ENCODE peak calls at places on chromosomes 4 and X, in ten cellular contexts. One of them, this sample, is unnamed.

GRCh38 chr4:155676430-155676825 is 9.8 kb downstream of the GUCY1A1 start:
- DNase-seq in A549: no peak
- DNase-seq in suprapubic skin: no peak
- DNase-seq in transverse colon: no peak
- DNase-seq in IMR-90: no peak
- DNase-seq in erythroblast: no peak
- DNase-seq in tibial nerve: no peak
- DNase-seq in GM12891: no peak
- DNase-seq in ovary: no peak
- DNase-seq in stomach: no peak
- DNase-seq in this sample: no peak

GRCh38 chr4:177596035-177596434 is 153.8 kb upstream of the AGA start:
- DNase-seq in ovary: no peak
- DNase-seq in stomach: no peak
- DNase-seq in tibial nerve: no peak
- DNase-seq in transverse colon: no peak
- DNase-seq in IMR-90: peak
- DNase-seq in A549: peak
- DNase-seq in erythroblast: no peak
- DNase-seq in GM12891: no peak
- DNase-seq in suprapubic skin: no peak
- DNase-seq in this sample: peak

GRCh38 chr4:39227906-39228305 is 45.6 kb downstream of the WDR19 start:
- DNase-seq in IMR-90: peak
- DNase-seq in suprapubic skin: no peak
- DNase-seq in erythroblast: no peak
- DNase-seq in GM12891: no peak
- DNase-seq in ovary: no peak
- DNase-seq in A549: no peak
- DNase-seq in stomach: no peak
- DNase-seq in tibial nerve: no peak
- DNase-seq in transverse colon: no peak
- DNase-seq in this sample: no peak

GRCh38 chrX:100680756-100681155 is 36.8 kb downstream of the SRPX2 start:
- DNase-seq in IMR-90: no peak
- DNase-seq in erythroblast: no peak
- DNase-seq in stomach: no peak
- DNase-seq in transverse colon: no peak
- DNase-seq in tibial nerve: no peak
- DNase-seq in A549: no peak
- DNase-seq in GM12891: no peak
- DNase-seq in ovary: no peak
- DNase-seq in suprapubic skin: no peak
- DNase-seq in this sample: no peak

GRCh38 chr4:137509855-137510282 is 22.4 kb downstream of the PCDH18 start:
- DNase-seq in suprapubic skin: no peak
- DNase-seq in tibial nerve: no peak
- DNase-seq in stomach: no peak
- DNase-seq in ovary: no peak
- DNase-seq in A549: no peak
- DNase-seq in transverse colon: no peak
- DNase-seq in IMR-90: no peak
- DNase-seq in GM12891: no peak
- DNase-seq in erythroblast: no peak
- DNase-seq in this sample: no peak

GRCh38 chr4:65007841-65008439 is 598.7 kb upstream of the TECRL start:
- DNase-seq in tibial nerve: no peak
- DNase-seq in erythroblast: peak
- DNase-seq in ovary: no peak
- DNase-seq in GM12891: peak
- DNase-seq in suprapubic skin: no peak
- DNase-seq in A549: peak
- DNase-seq in transverse colon: no peak
- DNase-seq in stomach: no peak
- DNase-seq in IMR-90: no peak
- DNase-seq in this sample: peak

GRCh38 chr4:136863756-136864155 is 668.5 kb downstream of the PCDH18 start:
- DNase-seq in ovary: no peak
- DNase-seq in erythroblast: no peak
- DNase-seq in tibial nerve: no peak
- DNase-seq in transverse colon: no peak
- DNase-seq in IMR-90: peak
- DNase-seq in stomach: no peak
- DNase-seq in suprapubic skin: no peak
- DNase-seq in GM12891: no peak
- DNase-seq in A549: no peak
- DNase-seq in this sample: no peak

GRCh38 chr4:101337688-101338087 is 9.6 kb downstream of the PPP3CA start:
- DNase-seq in ovary: no peak
- DNase-seq in tibial nerve: no peak
- DNase-seq in GM12891: no peak
- DNase-seq in erythroblast: no peak
- DNase-seq in IMR-90: peak
- DNase-seq in A549: no peak
- DNase-seq in suprapubic skin: no peak
- DNase-seq in transverse colon: no peak
- DNase-seq in stomach: no peak
- DNase-seq in this sample: peak

GRCh38 chrX:27976284-27976683 is 5.0 kb downstream of the DCAF8L1 start:
- DNase-seq in tibial nerve: no peak
- DNase-seq in IMR-90: no peak
- DNase-seq in stomach: no peak
- DNase-seq in GM12891: no peak
- DNase-seq in A549: no peak
- DNase-seq in ovary: no peak
- DNase-seq in transverse colon: no peak
- DNase-seq in suprapubic skin: no peak
- DNase-seq in erythroblast: no peak
- DNase-seq in this sample: no peak

GRCh38 chr4:28373601-28374000 is 1513.0 kb downstream of the STIM2 start:
- DNase-seq in GM12891: no peak
- DNase-seq in tibial nerve: no peak
- DNase-seq in IMR-90: peak
- DNase-seq in stomach: no peak
- DNase-seq in transverse colon: no peak
- DNase-seq in erythroblast: no peak
- DNase-seq in ovary: no peak
- DNase-seq in suprapubic skin: no peak
- DNase-seq in A549: no peak
- DNase-seq in this sample: no peak

DNA sequence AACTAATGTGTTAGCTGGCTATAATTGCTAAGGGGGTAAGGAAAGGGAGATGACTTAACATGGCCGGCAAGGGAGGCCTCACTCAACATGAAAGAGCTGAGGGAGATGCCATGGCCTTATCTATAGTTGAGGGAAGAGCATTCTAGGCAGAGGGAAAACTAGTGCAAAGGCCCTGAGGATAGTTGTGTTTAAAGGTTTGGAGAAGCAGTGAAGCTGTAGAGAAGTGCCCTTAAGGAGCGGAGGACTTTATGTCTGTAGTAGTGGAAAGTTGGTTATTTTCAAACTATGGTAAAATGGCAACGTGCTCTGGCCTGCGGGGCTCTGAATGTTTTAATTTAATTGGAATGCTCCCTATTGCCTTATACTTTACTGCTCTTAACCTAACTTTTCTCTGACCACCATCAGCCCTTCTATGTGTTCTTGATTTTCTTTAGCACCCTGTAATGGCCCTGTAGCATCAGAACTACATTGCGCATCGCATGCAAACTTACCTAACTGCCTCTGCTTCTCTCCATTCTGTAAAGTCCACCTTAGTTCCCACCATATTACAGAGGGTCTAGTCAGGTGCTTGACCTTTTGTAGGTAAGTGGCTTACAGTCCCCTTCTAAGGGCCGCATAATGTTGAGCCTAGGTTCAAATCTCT is 35.8 kb downstream of the ERVMER34-1 start:
- DNase-seq in suprapubic skin: no peak
- DNase-seq in A549: no peak
- DNase-seq in transverse colon: no peak
- DNase-seq in ovary: no peak
- DNase-seq in GM12891: no peak
- DNase-seq in IMR-90: no peak
- DNase-seq in tibial nerve: no peak
- DNase-seq in stomach: no peak
- DNase-seq in erythroblast: no peak
- DNase-seq in this sample: no peak
- TF ChIP-seq POLR2A in suprapubic skin: no peak
- TF ChIP-seq POLR2A in A549: no peak
- TF ChIP-seq POLR2A in transverse colon: no peak
- TF ChIP-seq POLR2A in ovary: no peak
- TF ChIP-seq POLR2A in GM12891: peak
- TF ChIP-seq POLR2A in IMR-90: no peak
- TF ChIP-seq POLR2A in tibial nerve: no peak
- TF ChIP-seq POLR2A in stomach: no peak
- TF ChIP-seq POLR2A in erythroblast: peak
- TF ChIP-seq POLR2A in this sample: no peak

GRCh38 chr4:1579834-1580686 is 104.1 kb downstream of the FAM53A start:
- DNase-seq in tibial nerve: peak
- DNase-seq in stomach: peak
- DNase-seq in A549: peak
- DNase-seq in GM12891: no peak
- DNase-seq in erythroblast: peak
- DNase-seq in transverse colon: peak
- DNase-seq in suprapubic skin: peak
- DNase-seq in ovary: peak
- DNase-seq in IMR-90: no peak
- DNase-seq in this sample: peak
- TF ChIP-seq POLR2A in tibial nerve: peak
- TF ChIP-seq POLR2A in stomach: no peak
- TF ChIP-seq POLR2A in A549: peak
- TF ChIP-seq POLR2A in GM12891: no peak
- TF ChIP-seq POLR2A in erythroblast: peak
- TF ChIP-seq POLR2A in transverse colon: peak
- TF ChIP-seq POLR2A in suprapubic skin: no peak
- TF ChIP-seq POLR2A in ovary: peak
- TF ChIP-seq POLR2A in IMR-90: no peak
- TF ChIP-seq POLR2A in this sample: peak

GRCh38 chr4:174283507-174284180 is at the start of the genes CEP44 and FBXO8:
- DNase-seq in suprapubic skin: peak
- DNase-seq in ovary: peak
- DNase-seq in transverse colon: peak
- DNase-seq in GM12891: no peak
- DNase-seq in stomach: peak
- DNase-seq in erythroblast: peak
- DNase-seq in IMR-90: peak
- DNase-seq in A549: peak
- DNase-seq in tibial nerve: peak
- DNase-seq in this sample: peak
- TF ChIP-seq POLR2A in suprapubic skin: peak
- TF ChIP-seq POLR2A in ovary: peak
- TF ChIP-seq POLR2A in transverse colon: peak
- TF ChIP-seq POLR2A in GM12891: peak
- TF ChIP-seq POLR2A in stomach: no peak
- TF ChIP-seq POLR2A in erythroblast: peak
- TF ChIP-seq POLR2A in IMR-90: peak
- TF ChIP-seq POLR2A in A549: no peak
- TF ChIP-seq POLR2A in tibial nerve: peak
- TF ChIP-seq POLR2A in this sample: peak

GRCh38 chr4:35175487-35175886 is 1068.8 kb downstream of the ARAP2 start:
- DNase-seq in suprapubic skin: no peak
- DNase-seq in transverse colon: no peak
- DNase-seq in GM12891: no peak
- DNase-seq in ovary: no peak
- DNase-seq in IMR-90: no peak
- DNase-seq in erythroblast: no peak
- DNase-seq in tibial nerve: no peak
- DNase-seq in stomach: no peak
- DNase-seq in A549: no peak
- DNase-seq in this sample: no peak
- TF ChIP-seq POLR2A in suprapubic skin: no peak
- TF ChIP-seq POLR2A in transverse colon: no peak
- TF ChIP-seq POLR2A in GM12891: no peak
- TF ChIP-seq POLR2A in ovary: no peak
- TF ChIP-seq POLR2A in IMR-90: no peak
- TF ChIP-seq POLR2A in erythroblast: no peak
- TF ChIP-seq POLR2A in tibial nerve: no peak
- TF ChIP-seq POLR2A in stomach: no peak
- TF ChIP-seq POLR2A in A549: no peak
- TF ChIP-seq POLR2A in this sample: no peak

DNA sequence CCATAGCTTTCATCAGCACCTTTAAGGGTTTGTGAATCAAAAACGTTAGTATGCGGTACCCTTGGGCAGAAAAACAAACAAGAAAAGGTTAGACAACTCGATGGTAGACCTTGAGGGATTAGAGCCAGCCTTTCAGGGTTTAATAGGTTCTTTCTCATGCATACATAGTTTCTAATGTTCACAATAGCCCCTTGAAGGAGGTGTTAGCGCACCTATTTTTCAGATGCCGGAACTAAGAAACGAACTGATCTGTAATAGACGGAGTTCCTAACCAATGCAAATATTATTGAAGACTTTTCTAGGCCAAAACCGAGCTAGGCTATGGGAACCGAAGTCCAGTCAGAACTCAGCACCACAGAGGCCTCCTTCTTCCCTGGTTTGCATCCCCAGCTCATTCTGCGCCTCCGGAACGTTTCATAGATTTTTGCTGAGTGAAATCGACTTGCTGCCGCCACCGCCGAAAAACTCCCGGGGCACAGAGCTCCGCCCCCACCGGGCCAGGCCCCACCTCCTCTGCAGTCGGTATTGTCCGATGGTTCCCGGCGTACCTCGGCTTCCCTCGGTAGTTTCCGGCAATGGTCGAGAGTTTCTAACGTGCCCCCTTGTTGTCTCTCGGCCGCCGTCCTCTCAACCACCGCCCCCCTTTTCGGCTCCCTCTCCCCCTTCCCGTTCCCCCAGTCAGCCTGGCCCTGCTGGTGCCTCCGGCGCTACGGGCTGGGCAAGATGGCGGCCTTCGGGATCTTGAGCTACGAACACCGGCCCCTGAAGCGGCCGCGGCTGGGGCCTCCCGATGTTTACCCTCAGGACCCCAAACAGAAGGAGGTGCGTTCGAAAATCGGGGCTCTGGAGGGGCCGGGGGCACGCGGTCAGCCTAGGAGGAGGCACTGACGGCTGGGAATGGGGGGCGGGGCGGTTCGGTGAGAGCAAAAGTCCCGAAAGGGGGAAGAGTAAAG is at the start of gene MED12:
- DNase-seq in suprapubic skin: peak
- DNase-seq in IMR-90: peak
- DNase-seq in stomach: peak
- DNase-seq in GM12891: peak
- DNase-seq in A549: peak
- DNase-seq in tibial nerve: peak
- DNase-seq in ovary: peak
- DNase-seq in transverse colon: peak
- DNase-seq in erythroblast: peak
- DNase-seq in this sample: peak
- TF ChIP-seq POLR2A in suprapubic skin: no peak
- TF ChIP-seq POLR2A in IMR-90: peak
- TF ChIP-seq POLR2A in stomach: no peak
- TF ChIP-seq POLR2A in GM12891: peak
- TF ChIP-seq POLR2A in A549: peak
- TF ChIP-seq POLR2A in tibial nerve: peak
- TF ChIP-seq POLR2A in ovary: no peak
- TF ChIP-seq POLR2A in transverse colon: peak
- TF ChIP-seq POLR2A in erythroblast: peak
- TF ChIP-seq POLR2A in this sample: peak

This sample was measured in H54.